ENCODE peak calls at places on chromosomes 3 and 15, in ten cellular contexts. H is lower lobe of right lung, C is uterus, F is WERI-Rb-1, Z is body of pancreas, I is mammary epithelial cell, L is colonic mucosa, R is left ventricle myocardium inferior, T is heart left ventricle, U is A673. N is an unnamed sample. For H3K27me3, the result is how much of the 10 kb centered on the place peaks cover.

GRCh38 chr3:108804956-108805355 is 17.6 kb upstream of the TRAT1 start:
- DNase-seq in H (no peak), C (no peak), F (no peak), Z (no peak), I (no peak), L (peak), R (no peak), T (no peak), U (no peak), N (no peak)

GRCh38 chr3:174170248-174170647 is 688.9 kb upstream of the NAALADL2 start:
- DNase-seq in H (no peak), C (no peak), F (peak), Z (no peak), I (no peak), L (no peak), R (no peak), T (no peak), U (peak), N (no peak)

GRCh38 chr3:37198996-37199395 is 24.6 kb upstream of the LRRFIP2 start:
- DNase-seq in H (no peak), C (no peak), F (no peak), Z (no peak), I (peak), L (no peak), R (no peak), T (no peak), U (no peak), N (peak)

GRCh38 chr15:94186770-94187331 is 44.5 kb upstream of the MCTP2 start:
- DNase-seq in H (no peak), C (no peak), F (no peak), Z (no peak), I (no peak), L (no peak), R (no peak), T (no peak), U (no peak), N (no peak)

GRCh38 chr15:90620379-90621134 is 90.8 kb downstream of the CRTC3 start:
- DNase-seq in H (peak), C (no peak), F (no peak), Z (no peak), I (no peak), L (no peak), R (no peak), T (peak), U (no peak), N (no peak)

GRCh38 chr15:49456166-49456565 is 33.1 kb downstream of the FGF7 start:
- DNase-seq in H (no peak), C (no peak), F (no peak), Z (no peak), I (no peak), L (no peak), R (no peak), T (no peak), U (no peak), N (no peak)

GRCh38 chr3:48695113-48695753 is 9.5 kb upstream of the NCKIPSD start:
- DNase-seq in H (no peak), C (peak), F (no peak), Z (peak), I (peak), L (peak), R (peak), T (peak), U (peak), N (peak)

GRCh38 chr3:12155833-12156232 is 2.9 kb downstream of the TIMP4 start:
- DNase-seq in H (no peak), C (no peak), F (no peak), Z (no peak), I (peak), L (no peak), R (no peak), T (no peak), U (no peak), N (peak)

GRCh38 chr3:34635352-34635850 is 837.0 kb downstream of the PDCD6IP start:
- DNase-seq in H (no peak), C (no peak), F (no peak), Z (no peak), I (no peak), L (no peak), R (no peak), T (no peak), U (no peak), N (no peak)

GRCh38 chr15:76335851-76336253 is 721 bp upstream of the ISL2 start:
- DNase-seq in H (no peak), C (no peak), F (peak), Z (no peak), I (no peak), L (no peak), R (no peak), T (no peak), U (no peak), N (no peak)

GRCh38 chr15:76334438-76335004 is 2.1 kb upstream of the ISL2 start:
- DNase-seq in H (no peak), C (no peak), F (no peak), Z (no peak), I (no peak), L (no peak), R (no peak), T (no peak), U (no peak), N (no peak)

GRCh38 chr15:76336254-76337046 is at the start of gene ISL2:
- DNase-seq in H (peak), C (no peak), F (peak), Z (peak), I (peak), L (peak), R (no peak), T (no peak), U (peak), N (peak)

GRCh38 chr15:76333720-76334437 is 2.7 kb upstream of the ISL2 start:
- DNase-seq in H (no peak), C (no peak), F (peak), Z (no peak), I (no peak), L (no peak), R (no peak), T (no peak), U (no peak), N (no peak)

GRCh38 chr15:76335129-76335850 is 1.3 kb upstream of the ISL2 start:
- DNase-seq in H (no peak), C (no peak), F (peak), Z (no peak), I (no peak), L (no peak), R (no peak), T (no peak), U (no peak), N (no peak)
- H3K4me3 ChIP-seq in H (peak), C (no peak), F (peak), Z (no peak), I (no peak), L (peak), R (no peak), T (no peak), U (peak), N (peak)

GRCh38 chr3:137217733-137218132 is 259.9 kb downstream of the IL20RB start:
- DNase-seq in H (no peak), C (no peak), F (peak), Z (no peak), I (no peak), L (no peak), R (no peak), T (no peak), U (peak), N (no peak)
- TF ChIP-seq CTCF in H (no peak), C (no peak), F (peak), Z (no peak), I (peak), L (no peak), R (peak), T (no peak), U (peak), N (peak)

GRCh38 chr15:73582961-73583360 is 50.2 kb downstream of the NPTN start:
- DNase-seq in H (no peak), C (no peak), F (no peak), Z (no peak), I (no peak), L (no peak), R (no peak), T (no peak), U (no peak), N (no peak)

GRCh38 chr15:73573572-73573971 is 59.6 kb downstream of the NPTN start:
- DNase-seq in H (no peak), C (peak), F (peak), Z (no peak), I (peak), L (peak), R (no peak), T (peak), U (peak), N (peak)

GRCh38 chr15:73575636-73576247 is 57.4 kb downstream of the NPTN start:
- DNase-seq in H (peak), C (no peak), F (no peak), Z (peak), I (peak), L (no peak), R (peak), T (peak), U (no peak), N (peak)

GRCh38 chr15:73573071-73573470 is 60.1 kb downstream of the NPTN start:
- DNase-seq in H (no peak), C (no peak), F (peak), Z (no peak), I (no peak), L (no peak), R (no peak), T (no peak), U (peak), N (no peak)

GRCh38 chr15:73578036-73578435 is 55.2 kb downstream of the NPTN start:
- DNase-seq in H (no peak), C (no peak), F (no peak), Z (no peak), I (peak), L (peak), R (no peak), T (no peak), U (no peak), N (no peak)
- H3K27me3 ChIP-seq in H (under half), C (under half), F (under half), Z (under half), I (under half), L (under half), R (under half), T (under half), U (under half), N (under half)

GRCh38 chr15:43104426-43104825 is 1.4 kb downstream of the UBR1 start:
- DNase-seq in H (no peak), C (no peak), F (no peak), Z (no peak), I (peak), L (no peak), R (no peak), T (no peak), U (no peak), N (peak)
- H3K4me3 ChIP-seq in H (peak), C (no peak), F (no peak), Z (no peak), I (peak), L (no peak), R (peak), T (peak), U (peak), N (no peak)

N was measured in bronchial epithelial cell.